ENCODE peak calls at places on chromosomes 5 and 9, in ten cellular contexts. X is heart right ventricle, G is cardiac fibroblast, T is fibroblast of pulmonary artery, E is H1, Q is heart left ventricle, J is foreskin fibroblast, I is WTC11, H is fibroblast of mammary gland, U is lower lobe of right lung. A is an unnamed sample.

GRCh38 chr9:100436566-100436965 is 9.6 kb downstream of the MSANTD3 start:
- DNase-seq in G (no peak), U (no peak), T (no peak), Q (no peak), J (no peak), E (no peak), H (no peak), I (no peak), X (no peak), A (no peak)

GRCh38 chr5:69404659-69405330 is 10.1 kb upstream of the MARVELD2 start:
- DNase-seq in J (no peak), I (no peak), X (no peak), H (no peak), T (no peak), Q (no peak), G (no peak), U (no peak), E (no peak), A (no peak)

GRCh38 chr9:33081128-33081851 is 4.8 kb upstream of the SMU1 start:
- DNase-seq in I (peak), E (peak), G (peak), X (no peak), U (no peak), Q (peak), H (peak), J (peak), T (peak), A (peak)

GRCh38 chr5:75729321-75729720 is 12.1 kb upstream of the POC5 start:
- DNase-seq in I (no peak), E (no peak), H (no peak), U (no peak), T (peak), G (peak), X (no peak), Q (no peak), J (peak), A (no peak)

GRCh38 chr9:68727588-68728129 is 22.6 kb downstream of the PIP5K1B start:
- DNase-seq in U (no peak), G (no peak), X (peak), Q (no peak), J (no peak), H (no peak), T (no peak), E (no peak), I (no peak), A (no peak)

GRCh38 chr5:161089569-161089968 is 237.6 kb upstream of the ATP10B start:
- DNase-seq in U (no peak), G (no peak), J (no peak), I (no peak), H (no peak), Q (no peak), T (no peak), E (no peak), X (no peak), A (no peak)

GRCh38 chr5:133247881-133248642 is 196.2 kb downstream of the HSPA4 start:
- DNase-seq in I (peak), Q (no peak), G (peak), U (peak), X (no peak), T (peak), E (peak), J (no peak), H (peak), A (no peak)

GRCh38 chr9:135489188-135489918 is 9.8 kb downstream of the PPP1R26 start:
- DNase-seq in X (no peak), I (no peak), J (no peak), U (peak), T (no peak), Q (no peak), G (no peak), E (no peak), H (no peak), A (no peak)

GRCh38 chr5:168872246-168872645 is 293.1 kb upstream of the PANK3 start:
- DNase-seq in X (no peak), I (no peak), J (no peak), E (no peak), G (no peak), Q (no peak), U (no peak), H (no peak), T (no peak), A (no peak)

GRCh38 chr5:14738050-14738449 is 73.5 kb downstream of the OTULIN start:
- DNase-seq in J (no peak), X (no peak), E (no peak), H (no peak), U (no peak), I (no peak), G (no peak), Q (no peak), T (no peak), A (no peak)

GRCh38 chr5:171569065-171569712 is 149.7 kb downstream of the FGF18 start:
- DNase-seq in G (no peak), I (no peak), H (no peak), J (no peak), U (no peak), Q (no peak), E (no peak), T (no peak), X (no peak), A (no peak)

GRCh38 chr5:176609724-176610429 is at the start of gene GPRIN1:
- DNase-seq in J (peak), T (peak), G (peak), U (peak), I (peak), H (peak), E (no peak), Q (peak), X (peak), A (peak)

GRCh38 chr9:3292311-3292710 is 233.5 kb downstream of the RFX3 start:
- DNase-seq in E (no peak), G (peak), Q (no peak), X (no peak), J (peak), I (no peak), U (no peak), H (no peak), T (no peak), A (no peak)

GRCh38 chr5:169668732-169669131 is 31.7 kb downstream of the DOCK2 start:
- DNase-seq in U (no peak), E (no peak), H (no peak), J (peak), Q (no peak), X (no peak), I (no peak), G (peak), T (no peak), A (no peak)

GRCh38 chr5:139908749-139909148 is 113.1 kb downstream of the PSD2 start:
- DNase-seq in Q (no peak), H (peak), E (no peak), X (no peak), G (peak), T (peak), I (no peak), U (no peak), J (peak), A (no peak)

GRCh38 chr9:90613502-90613901 is 29.1 kb downstream of the DIRAS2 start:
- DNase-seq in J (no peak), T (no peak), G (no peak), H (no peak), Q (no peak), E (no peak), U (no peak), I (peak), X (no peak), A (no peak)

GRCh38 chr5:17378346-17378984 is 119.6 kb upstream of the TAF11L2 start:
- DNase-seq in E (no peak), G (peak), I (no peak), J (peak), H (peak), X (no peak), U (no peak), T (peak), Q (no peak), A (no peak)

GRCh38 chr9:87071473-87071872 is 124.2 kb upstream of the GAS1 start:
- DNase-seq in X (no peak), J (no peak), U (no peak), Q (no peak), H (peak), E (no peak), I (no peak), G (peak), T (no peak), A (no peak)

GRCh38 chr9:127524373-127524772 is 73.1 kb downstream of the LRSAM1 start:
- DNase-seq in E (no peak), Q (no peak), U (no peak), I (no peak), T (peak), X (no peak), J (peak), G (no peak), H (no peak), A (no peak)

GRCh38 chr5:36648426-36648825 is 42.0 kb downstream of the SLC1A3 start:
- DNase-seq in T (no peak), J (no peak), G (no peak), X (no peak), E (no peak), H (no peak), U (no peak), I (no peak), Q (no peak), A (no peak)

GRCh38 chr5:56305001-56305400 is 71.9 kb upstream of the ANKRD55 start:
- DNase-seq in J (peak), Q (no peak), U (no peak), I (no peak), H (peak), E (no peak), T (no peak), X (no peak), G (no peak), A (no peak)

GRCh38 chr5:1063661-1064382 is 48.0 kb downstream of the SLC12A7 start:
- DNase-seq in E (no peak), J (no peak), T (no peak), I (no peak), G (no peak), U (no peak), X (peak), H (no peak), Q (no peak), A (no peak)

GRCh38 chr5:132830436-132831094 is at the start of gene SHROOM1:
- DNase-seq in Q (peak), J (peak), T (peak), E (no peak), H (peak), U (peak), X (peak), G (peak), I (peak), A (peak)

GRCh38 chr9:130208600-130209347 is 36.6 kb downstream of the NCS1 start:
- DNase-seq in T (no peak), I (no peak), U (no peak), J (no peak), G (peak), H (no peak), E (no peak), X (no peak), Q (no peak), A (no peak)

GRCh38 chr9:35960029-35960655 is 2.2 kb upstream of the OR2S2 start:
- DNase-seq in I (no peak), T (peak), G (peak), U (no peak), X (no peak), J (peak), H (peak), Q (no peak), E (no peak), A (no peak)

GRCh38 chr5:1834721-1835425 is 33.7 kb downstream of the NDUFS6 start:
- DNase-seq in H (no peak), G (no peak), T (no peak), J (no peak), X (no peak), Q (no peak), I (no peak), U (no peak), E (no peak), A (no peak)

GRCh38 chr9:109632817-109633216 is 134.7 kb upstream of the PTPN3 start:
- DNase-seq in G (peak), T (no peak), J (peak), I (no peak), E (no peak), Q (no peak), X (no peak), U (no peak), H (peak), A (no peak)

GRCh38 chr9:131417264-131418142 is 23.6 kb downstream of the PRRC2B start:
- DNase-seq in T (no peak), J (peak), U (no peak), H (no peak), Q (no peak), I (no peak), G (no peak), E (no peak), X (no peak), A (no peak)

GRCh38 chr5:148561712-148562365 is 92.5 kb downstream of the HTR4 start:
- DNase-seq in J (no peak), H (no peak), Q (no peak), E (no peak), I (no peak), X (no peak), U (no peak), T (no peak), G (no peak), A (no peak)

GRCh38 chr5:142601432-142601831 is 84.5 kb downstream of the FGF1 start:
- DNase-seq in I (peak), E (no peak), J (no peak), T (no peak), G (peak), H (no peak), U (no peak), Q (no peak), X (no peak), A (no peak)

GRCh38 chr9:137277329-137278041 is at the start of gene TOR4A:
- DNase-seq in U (peak), J (peak), H (peak), E (no peak), X (peak), T (peak), I (peak), Q (peak), G (peak), A (peak)
- TF ChIP-seq CTCF in U (peak), J (peak), H (no peak), E (peak), X (no peak), T (peak), I (no peak), Q (no peak), G (no peak), A (peak)

GRCh38 chr5:113127021-113127420 is 150.4 kb downstream of the DCP2 start:
- DNase-seq in X (no peak), G (no peak), H (no peak), E (no peak), J (no peak), U (no peak), T (no peak), I (no peak), Q (no peak), A (no peak)

GRCh38 chr5:113122053-113122452 is 145.5 kb downstream of the DCP2 start:
- DNase-seq in Q (no peak), E (no peak), I (no peak), X (no peak), J (peak), H (peak), T (peak), U (no peak), G (peak), A (no peak)

GRCh38 chr5:113125371-113125770 is 148.8 kb downstream of the DCP2 start:
- DNase-seq in G (no peak), I (no peak), Q (no peak), X (no peak), E (no peak), U (no peak), H (no peak), T (peak), J (no peak), A (no peak)

GRCh38 chr5:113124914-113125313 is 148.3 kb downstream of the DCP2 start:
- DNase-seq in J (no peak), T (no peak), X (no peak), Q (no peak), H (no peak), I (no peak), E (no peak), G (no peak), U (no peak), A (no peak)

GRCh38 chr5:113123563-113123962 is 147.0 kb downstream of the DCP2 start:
- DNase-seq in J (no peak), U (no peak), T (no peak), E (no peak), X (no peak), G (peak), H (peak), Q (no peak), I (no peak), A (no peak)
- TF ChIP-seq CTCF in J (peak), U (no peak), T (peak), E (peak), X (no peak), G (peak), H (peak), Q (no peak), I (peak), A (peak)

GRCh38 chr5:165630211-165630866 is 2124.9 kb downstream of the MAT2B start:
- DNase-seq in U (no peak), G (peak), Q (peak), T (peak), X (no peak), E (peak), I (peak), H (peak), J (peak), A (no peak)
- TF ChIP-seq CTCF in U (peak), G (peak), Q (peak), T (peak), X (peak), E (peak), I (peak), H (peak), J (peak), A (peak)

DNA sequence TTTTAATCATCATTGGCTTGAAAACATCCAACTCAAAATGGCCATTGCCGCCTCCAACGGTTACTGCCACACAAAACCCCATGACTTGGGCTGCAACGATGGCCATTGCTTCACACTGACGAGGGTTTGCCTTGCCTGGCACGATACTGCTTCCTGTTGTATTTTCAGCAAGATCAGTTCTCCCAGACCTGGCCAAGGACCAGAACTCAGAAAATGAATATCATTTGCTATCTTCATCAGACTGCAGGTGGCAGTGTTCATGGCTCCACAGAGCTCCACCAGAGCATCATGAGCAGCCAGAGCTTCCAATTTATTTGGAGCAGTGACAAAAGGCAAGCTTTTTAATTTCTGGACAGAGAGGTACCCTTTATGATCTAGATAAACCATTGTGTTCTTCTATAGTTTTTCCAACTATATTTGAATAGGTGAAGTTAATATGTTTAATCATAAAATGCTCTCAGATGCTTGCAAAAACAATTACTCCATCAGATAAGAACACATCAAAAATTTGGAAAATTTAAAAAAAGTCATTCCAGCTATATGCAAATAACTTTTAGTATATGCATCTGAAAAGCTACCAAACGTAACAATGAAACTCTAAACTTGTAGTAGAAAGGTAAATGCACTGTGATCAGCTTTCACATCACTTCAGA is 10.4 kb downstream of the AMACR start:
- DNase-seq in H (peak), Q (peak), T (peak), U (peak), X (no peak), G (peak), E (no peak), I (no peak), J (peak), A (no peak)
- TF ChIP-seq CTCF in H (peak), Q (peak), T (peak), U (peak), X (peak), G (peak), E (peak), I (peak), J (peak), A (peak)

DNA sequence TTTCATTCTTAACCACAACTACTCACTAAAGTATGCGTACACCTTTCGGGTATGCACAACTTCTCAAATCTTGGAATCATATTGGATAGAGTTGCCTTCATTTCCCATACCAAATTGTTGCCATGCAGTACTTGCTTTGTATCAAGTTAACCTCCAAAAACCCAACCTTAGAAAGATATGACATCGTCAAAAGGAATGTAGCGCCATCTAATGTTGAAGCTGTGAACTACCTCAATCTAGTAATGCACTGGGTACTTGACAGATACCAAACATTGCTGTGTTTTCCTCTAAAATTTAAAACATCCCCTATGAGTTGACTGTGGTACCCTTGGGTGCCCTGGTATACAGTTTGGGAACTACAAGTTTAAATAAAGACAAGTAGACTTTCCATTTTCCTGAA is 318.4 kb downstream of the ARL15 start:
- DNase-seq in E (no peak), G (peak), I (no peak), H (peak), T (peak), X (no peak), Q (no peak), J (no peak), U (no peak), A (no peak)
- TF ChIP-seq CTCF in E (peak), G (peak), I (peak), H (peak), T (peak), X (no peak), Q (no peak), J (peak), U (peak), A (peak)

DNA sequence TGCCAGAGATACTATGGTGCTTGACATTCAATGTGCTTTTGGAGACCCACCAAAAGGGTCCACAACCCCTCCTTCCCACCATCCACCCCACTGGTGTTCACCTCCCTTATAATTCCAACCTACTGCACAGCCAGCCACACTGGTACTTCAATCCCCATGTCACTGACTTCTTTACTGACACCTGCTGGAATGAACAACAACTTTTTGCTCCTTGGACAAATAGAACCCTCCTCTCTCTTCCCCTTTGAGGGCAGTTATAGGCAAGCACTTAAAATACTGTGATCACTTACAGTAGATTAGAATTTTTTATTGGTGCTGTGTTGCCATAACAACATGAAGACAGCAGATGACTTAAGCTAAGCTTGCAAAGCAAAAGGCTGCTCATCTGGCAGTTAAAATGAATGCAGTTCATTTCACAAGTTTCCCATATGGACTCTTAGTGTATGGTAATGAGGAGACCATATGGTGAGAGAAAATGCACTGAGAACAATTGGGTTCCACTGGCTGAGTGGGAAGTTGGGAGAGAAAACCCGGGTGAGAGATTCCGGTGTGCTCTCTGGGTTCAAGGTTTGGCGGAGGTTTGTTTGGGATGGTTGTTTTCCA is 374.4 kb downstream of the EBF1 start:
- DNase-seq in Q (no peak), X (no peak), H (peak), G (no peak), U (no peak), I (no peak), J (peak), E (no peak), T (no peak), A (no peak)
- TF ChIP-seq CTCF in Q (no peak), X (no peak), H (no peak), G (no peak), U (no peak), I (no peak), J (peak), E (peak), T (no peak), A (peak)

GRCh38 chr5:173829826-173830225 is 58.3 kb upstream of the CPEB4 start:
- DNase-seq in H (peak), Q (no peak), G (peak), T (no peak), U (no peak), E (no peak), J (peak), I (no peak), X (no peak), A (peak)
- TF ChIP-seq CTCF in H (no peak), Q (no peak), G (no peak), T (no peak), U (no peak), E (no peak), J (no peak), I (no peak), X (no peak), A (no peak)